ENCODE peak calls at places on chromosomes 11 and 22, in four cellular contexts. One of them, this sample, is unnamed.

GRCh38 chr11:45900916-45901617 is 6.0 kb downstream of the FREY1 start:
- DNase-seq in NCI-H1105 treated with DMSO at 0.1 percent for 48 hours: peak; percentile 58
- DNase-seq in GOT3: no peak
- DNase-seq in activated CD4-positive, alpha-beta T cell treated with anti-CD3 and anti-CD28 coated beads, Interleukin-2, amount 10 ng/mL, durations not matched to agents 7 days and 5 days: no peak
- DNase-seq in this sample: no peak

GRCh38 chr22:26835929-26836528 is 178.6 kb downstream of the MIAT start:
- DNase-seq in NCI-H1105 treated with DMSO at 0.1 percent for 48 hours: peak; percentile 34
- DNase-seq in GOT3: no peak
- DNase-seq in activated CD4-positive, alpha-beta T cell treated with anti-CD3 and anti-CD28 coated beads, Interleukin-2, amount 10 ng/mL, durations not matched to agents 7 days and 5 days: peak; percentile 68
- DNase-seq in this sample: peak; percentile 22

GRCh38 chr22:46681010-46681409 is 57.0 kb downstream of the CERK start:
- DNase-seq in NCI-H1105 treated with DMSO at 0.1 percent for 48 hours: peak; percentile 1
- DNase-seq in GOT3: no peak
- DNase-seq in activated CD4-positive, alpha-beta T cell treated with anti-CD3 and anti-CD28 coated beads, Interleukin-2, amount 10 ng/mL, durations not matched to agents 7 days and 5 days: no peak
- DNase-seq in this sample: no peak

GRCh38 chr11:116657842-116658825 is 114.7 kb downstream of the BUD13 start:
- DNase-seq in NCI-H1105 treated with DMSO at 0.1 percent for 48 hours: no peak
- DNase-seq in GOT3: no peak
- DNase-seq in activated CD4-positive, alpha-beta T cell treated with anti-CD3 and anti-CD28 coated beads, Interleukin-2, amount 10 ng/mL, durations not matched to agents 7 days and 5 days: no peak
- DNase-seq in this sample: no peak

GRCh38 chr11:18618341-18619025 is 15.7 kb downstream of the SPTY2D1 start:
- DNase-seq in NCI-H1105 treated with DMSO at 0.1 percent for 48 hours: no peak
- DNase-seq in GOT3: no peak
- DNase-seq in activated CD4-positive, alpha-beta T cell treated with anti-CD3 and anti-CD28 coated beads, Interleukin-2, amount 10 ng/mL, durations not matched to agents 7 days and 5 days: no peak
- DNase-seq in this sample: no peak

GRCh38 chr11:702731-703461 is 3.1 kb upstream of the EPS8L2 start:
- DNase-seq in NCI-H1105 treated with DMSO at 0.1 percent for 48 hours: no peak
- DNase-seq in GOT3: no peak
- DNase-seq in activated CD4-positive, alpha-beta T cell treated with anti-CD3 and anti-CD28 coated beads, Interleukin-2, amount 10 ng/mL, durations not matched to agents 7 days and 5 days: no peak
- DNase-seq in this sample: peak; percentile 45

GRCh38 chr11:56932572-56933235 is 56.0 kb upstream of the OR5AK2 start:
- DNase-seq in NCI-H1105 treated with DMSO at 0.1 percent for 48 hours: no peak
- DNase-seq in GOT3: no peak
- DNase-seq in activated CD4-positive, alpha-beta T cell treated with anti-CD3 and anti-CD28 coated beads, Interleukin-2, amount 10 ng/mL, durations not matched to agents 7 days and 5 days: no peak
- DNase-seq in this sample: no peak

GRCh38 chr22:50206599-50206998 is 5.8 kb downstream of the SELENOO start:
- DNase-seq in NCI-H1105 treated with DMSO at 0.1 percent for 48 hours: no peak
- DNase-seq in GOT3: no peak
- DNase-seq in activated CD4-positive, alpha-beta T cell treated with anti-CD3 and anti-CD28 coated beads, Interleukin-2, amount 10 ng/mL, durations not matched to agents 7 days and 5 days: no peak
- DNase-seq in this sample: no peak

GRCh38 chr22:44940121-44940520 is 69.7 kb downstream of the PHF21B start:
- DNase-seq in NCI-H1105 treated with DMSO at 0.1 percent for 48 hours: no peak
- DNase-seq in GOT3: no peak
- DNase-seq in activated CD4-positive, alpha-beta T cell treated with anti-CD3 and anti-CD28 coated beads, Interleukin-2, amount 10 ng/mL, durations not matched to agents 7 days and 5 days: no peak
- DNase-seq in this sample: no peak

GRCh38 chr22:46321387-46321775 is 14.1 kb upstream of the TRMU start:
- DNase-seq in NCI-H1105 treated with DMSO at 0.1 percent for 48 hours: no peak
- DNase-seq in GOT3: no peak
- DNase-seq in activated CD4-positive, alpha-beta T cell treated with anti-CD3 and anti-CD28 coated beads, Interleukin-2, amount 10 ng/mL, durations not matched to agents 7 days and 5 days: no peak
- DNase-seq in this sample: no peak

GRCh38 chr22:24525416-24526037 is 29.4 kb downstream of the GUCD1 start:
- DNase-seq in NCI-H1105 treated with DMSO at 0.1 percent for 48 hours: peak; percentile 62
- DNase-seq in GOT3: peak; percentile 41
- DNase-seq in activated CD4-positive, alpha-beta T cell treated with anti-CD3 and anti-CD28 coated beads, Interleukin-2, amount 10 ng/mL, durations not matched to agents 7 days and 5 days: peak; percentile 88
- DNase-seq in this sample: peak; percentile 52

GRCh38 chr11:14809466-14809865 is 82.6 kb downstream of the CYP2R1 start:
- DNase-seq in NCI-H1105 treated with DMSO at 0.1 percent for 48 hours: no peak
- DNase-seq in GOT3: no peak
- DNase-seq in activated CD4-positive, alpha-beta T cell treated with anti-CD3 and anti-CD28 coated beads, Interleukin-2, amount 10 ng/mL, durations not matched to agents 7 days and 5 days: no peak
- DNase-seq in this sample: no peak

GRCh38 chr22:37887610-37888378 is 18.3 kb upstream of the MICALL1 start:
- DNase-seq in NCI-H1105 treated with DMSO at 0.1 percent for 48 hours: no peak
- DNase-seq in GOT3: no peak
- DNase-seq in activated CD4-positive, alpha-beta T cell treated with anti-CD3 and anti-CD28 coated beads, Interleukin-2, amount 10 ng/mL, durations not matched to agents 7 days and 5 days: no peak
- DNase-seq in this sample: no peak

GRCh38 chr22:39808087-39808486 is 85.5 kb downstream of the ENTHD1 start:
- DNase-seq in NCI-H1105 treated with DMSO at 0.1 percent for 48 hours: no peak
- DNase-seq in GOT3: no peak
- DNase-seq in activated CD4-positive, alpha-beta T cell treated with anti-CD3 and anti-CD28 coated beads, Interleukin-2, amount 10 ng/mL, durations not matched to agents 7 days and 5 days: no peak
- DNase-seq in this sample: no peak

GRCh38 chr11:1202154-1202775 is 20.6 kb upstream of the MUC5B start:
- DNase-seq in NCI-H1105 treated with DMSO at 0.1 percent for 48 hours: no peak
- DNase-seq in GOT3: no peak
- DNase-seq in activated CD4-positive, alpha-beta T cell treated with anti-CD3 and anti-CD28 coated beads, Interleukin-2, amount 10 ng/mL, durations not matched to agents 7 days and 5 days: no peak
- DNase-seq in this sample: no peak

GRCh38 chr11:125202362-125202880 is 37.9 kb downstream of the PKNOX2 start:
- DNase-seq in NCI-H1105 treated with DMSO at 0.1 percent for 48 hours: no peak
- DNase-seq in GOT3: no peak
- DNase-seq in activated CD4-positive, alpha-beta T cell treated with anti-CD3 and anti-CD28 coated beads, Interleukin-2, amount 10 ng/mL, durations not matched to agents 7 days and 5 days: no peak
- DNase-seq in this sample: no peak

GRCh38 chr11:15742626-15743243 is 613.6 kb downstream of the SOX6 start:
- DNase-seq in NCI-H1105 treated with DMSO at 0.1 percent for 48 hours: peak; percentile 86
- DNase-seq in GOT3: no peak
- DNase-seq in activated CD4-positive, alpha-beta T cell treated with anti-CD3 and anti-CD28 coated beads, Interleukin-2, amount 10 ng/mL, durations not matched to agents 7 days and 5 days: no peak
- DNase-seq in this sample: peak; percentile 27

GRCh38 chr22:22593964-22594656 is 35.0 kb upstream of the PRAME start:
- DNase-seq in NCI-H1105 treated with DMSO at 0.1 percent for 48 hours: peak; percentile 41
- DNase-seq in GOT3: no peak
- DNase-seq in activated CD4-positive, alpha-beta T cell treated with anti-CD3 and anti-CD28 coated beads, Interleukin-2, amount 10 ng/mL, durations not matched to agents 7 days and 5 days: peak; percentile 61
- DNase-seq in this sample: peak; percentile 8

GRCh38 chr22:30127749-30128166 is 47.5 kb downstream of the HORMAD2 start:
- DNase-seq in NCI-H1105 treated with DMSO at 0.1 percent for 48 hours: no peak
- DNase-seq in GOT3: no peak
- DNase-seq in activated CD4-positive, alpha-beta T cell treated with anti-CD3 and anti-CD28 coated beads, Interleukin-2, amount 10 ng/mL, durations not matched to agents 7 days and 5 days: no peak
- DNase-seq in this sample: no peak

GRCh38 chr11:27912916-27913315 is 195.0 kb downstream of the KIF18A start:
- DNase-seq in NCI-H1105 treated with DMSO at 0.1 percent for 48 hours: no peak
- DNase-seq in GOT3: no peak
- DNase-seq in activated CD4-positive, alpha-beta T cell treated with anti-CD3 and anti-CD28 coated beads, Interleukin-2, amount 10 ng/mL, durations not matched to agents 7 days and 5 days: no peak
- DNase-seq in this sample: no peak

GRCh38 chr11:60951909-60952741 is at the start of gene SLC15A3:
- DNase-seq in NCI-H1105 treated with DMSO at 0.1 percent for 48 hours: no peak
- DNase-seq in GOT3: no peak
- DNase-seq in activated CD4-positive, alpha-beta T cell treated with anti-CD3 and anti-CD28 coated beads, Interleukin-2, amount 10 ng/mL, durations not matched to agents 7 days and 5 days: peak; percentile 50
- DNase-seq in this sample: no peak

GRCh38 chr22:19808873-19809478 is 45.7 kb downstream of the GNB1L start:
- DNase-seq in NCI-H1105 treated with DMSO at 0.1 percent for 48 hours: no peak
- DNase-seq in GOT3: no peak
- DNase-seq in activated CD4-positive, alpha-beta T cell treated with anti-CD3 and anti-CD28 coated beads, Interleukin-2, amount 10 ng/mL, durations not matched to agents 7 days and 5 days: no peak
- DNase-seq in this sample: no peak

GRCh38 chr11:68370211-68371111 is 58.1 kb downstream of the LRP5 start:
- DNase-seq in NCI-H1105 treated with DMSO at 0.1 percent for 48 hours: no peak
- DNase-seq in GOT3: no peak
- DNase-seq in activated CD4-positive, alpha-beta T cell treated with anti-CD3 and anti-CD28 coated beads, Interleukin-2, amount 10 ng/mL, durations not matched to agents 7 days and 5 days: no peak
- DNase-seq in this sample: no peak

GRCh38 chr11:117618273-117618672 is 178.7 kb downstream of the DSCAML1 start:
- DNase-seq in NCI-H1105 treated with DMSO at 0.1 percent for 48 hours: peak; percentile 11
- DNase-seq in GOT3: no peak
- DNase-seq in activated CD4-positive, alpha-beta T cell treated with anti-CD3 and anti-CD28 coated beads, Interleukin-2, amount 10 ng/mL, durations not matched to agents 7 days and 5 days: no peak
- DNase-seq in this sample: peak; percentile 81

GRCh38 chr22:23478175-23478574 is 101.9 kb downstream of the IGLL1 start:
- DNase-seq in NCI-H1105 treated with DMSO at 0.1 percent for 48 hours: no peak
- DNase-seq in GOT3: no peak
- DNase-seq in activated CD4-positive, alpha-beta T cell treated with anti-CD3 and anti-CD28 coated beads, Interleukin-2, amount 10 ng/mL, durations not matched to agents 7 days and 5 days: no peak
- DNase-seq in this sample: no peak

This sample was measured in NCI-H510A treated with DMSO at 0.1 percent for 48 hours.